ENCODE peak calls at places on chromosome 1, in nine cellular contexts. T, W, G, Y, F, J, Q, I and S are unnamed samples.
A peak's percentile ranks its signal among the peaks of the same experiment; 100 is the strongest.

GRCh38 chr1:115781343-115781742 is 12.8 kb upstream of the CASQ2 start:
- DNase-seq in T (peak; percentile 51), W (peak; percentile 81), G (peak; percentile 62), Y (no peak), F (no peak), J (no peak), Q (no peak), I (no peak), S (no peak)

GRCh38 chr1:65039508-65039907 is 73.2 kb upstream of the JAK1 start:
- DNase-seq in T (no peak), W (no peak), G (no peak), Y (no peak), F (no peak), J (no peak), Q (no peak), I (no peak), S (no peak)

GRCh38 chr1:107689733-107690132 is 275.2 kb downstream of the VAV3 start:
- DNase-seq in T (no peak), W (no peak), G (no peak), Y (no peak), F (no peak), J (no peak), Q (no peak), I (no peak), S (no peak)

GRCh38 chr1:15409400-15410222 is at the start of gene EFHD2:
- DNase-seq in T (peak; percentile 69), W (peak; percentile 80), G (peak; percentile 89), Y (peak; percentile 77), F (peak; percentile 76), J (peak; percentile 90), Q (peak; percentile 49), I (peak; percentile 81), S (peak; percentile 86)

GRCh38 chr1:236103646-236104218 is 38.6 kb upstream of the GPR137B start:
- DNase-seq in T (no peak), W (peak; percentile 77), G (peak; percentile 57), Y (peak; percentile 61), F (peak; percentile 81), J (peak; percentile 41), Q (peak; percentile 36), I (peak; percentile 57), S (peak; percentile 66)

GRCh38 chr1:90850925-90851710 is 134.0 kb upstream of the BARHL2 start:
- DNase-seq in T (peak; percentile 63), W (peak; percentile 79), G (peak; percentile 92), Y (peak; percentile 64), F (peak; percentile 67), J (peak; percentile 87), Q (peak; percentile 72), I (peak; percentile 76), S (peak; percentile 88)

GRCh38 chr1:178055779-178056471 is 38.0 kb upstream of the RASAL2 start:
- DNase-seq in T (no peak), W (no peak), G (peak; percentile 59), Y (no peak), F (no peak), J (no peak), Q (no peak), I (no peak), S (no peak)

GRCh38 chr1:104636581-104636980 is 886.9 kb downstream of the AMY1C start:
- DNase-seq in T (no peak), W (peak; percentile 2), G (no peak), Y (no peak), F (no peak), J (no peak), Q (no peak), I (no peak), S (no peak)